ENCODE peak calls at places on chromosomes 4 and X, in eight cellular contexts. L is hepatic stellate cell; K is EL; C is chondrocyte; B is cardiac septum; F is WTC11; M is NCI-H345; G is naive thymus-derived CD4-positive, alpha-beta T cell. A is an unnamed sample.

GRCh38 chr4:64417974-64418373 is 8.7 kb upstream of the TECRL start:
- DNase-seq in G (no peak), B (no peak), M (no peak), L (no peak), C (no peak), F (no peak), K (no peak), A (peak; percentile 3)

GRCh38 chrX:104430720-104431119 is 135.3 kb upstream of the IL1RAPL2 start:
- DNase-seq in L (no peak), K (no peak), G (no peak), B (no peak), F (no peak), C (no peak), M (no peak), A (no peak)

GRCh38 chr4:56681158-56681848 is at the start of gene HOPX:
- DNase-seq in C (no peak), G (no peak), B (no peak), F (no peak), L (no peak), K (no peak), M (peak; percentile 54), A (peak; percentile 34)

GRCh38 chr4:183831689-183832088 is 73.4 kb upstream of the STOX2 start:
- DNase-seq in G (no peak), K (no peak), L (no peak), M (no peak), C (no peak), B (no peak), F (no peak), A (no peak)

GRCh38 chr4:1449833-1450741 is 43.8 kb upstream of the NKX1-1 start:
- DNase-seq in K (no peak), F (no peak), G (no peak), L (no peak), M (no peak), B (peak; percentile 71), C (peak; percentile 84), A (no peak)

GRCh38 chrX:107738272-107738671 is 37.3 kb downstream of the TSC22D3 start:
- DNase-seq in C (no peak), L (no peak), G (no peak), B (no peak), K (no peak), M (no peak), F (no peak), A (no peak)

GRCh38 chr4:106914223-106914622 is 121.9 kb downstream of the DKK2 start:
- DNase-seq in C (no peak), F (no peak), G (no peak), M (no peak), K (no peak), B (no peak), L (no peak), A (no peak)

GRCh38 chr4:185542626-185543336 is 7.5 kb upstream of the PDLIM3 start:
- DNase-seq in C (no peak), B (peak; percentile 80), K (no peak), M (no peak), G (no peak), F (no peak), L (no peak), A (no peak)

GRCh38 chr4:2138846-2139500 is 79.8 kb downstream of the NAT8L start:
- DNase-seq in M (no peak), F (no peak), C (no peak), G (no peak), B (no peak), K (no peak), L (no peak), A (no peak)

GRCh38 chr4:24042094-24042493 is 152.2 kb upstream of the PPARGC1A start:
- DNase-seq in K (peak; percentile 93), G (no peak), F (no peak), C (no peak), L (peak; percentile 48), M (no peak), B (no peak), A (no peak)

GRCh38 chrX:150226223-150226965 is 136.7 kb upstream of the MAMLD1 start:
- DNase-seq in K (no peak), M (no peak), B (no peak), C (no peak), F (no peak), G (no peak), L (no peak), A (no peak)

GRCh38 chr4:26124753-26125236 is 196.0 kb upstream of the RBPJ start:
- DNase-seq in C (no peak), G (no peak), K (peak; percentile 45), M (no peak), L (no peak), B (no peak), F (no peak), A (no peak)

GRCh38 chr4:169491211-169491610 is 121.2 kb downstream of the NEK1 start:
- DNase-seq in K (no peak), F (no peak), C (no peak), L (no peak), M (no peak), G (no peak), B (no peak), A (no peak)

GRCh38 chr4:130640583-130640982 is 1544.6 kb downstream of the C4orf33 start:
- DNase-seq in B (no peak), M (peak; percentile 27), C (no peak), L (no peak), F (no peak), G (no peak), K (no peak), A (no peak)

GRCh38 chrX:13092455-13092941 is 48.1 kb upstream of the FAM9C start:
- DNase-seq in L (no peak), B (no peak), C (no peak), K (no peak), F (no peak), M (no peak), G (peak; percentile 34), A (no peak)

GRCh38 chr4:7876096-7876993 is 63.3 kb downstream of the AFAP1 start:
- DNase-seq in C (no peak), K (peak; percentile 53), M (no peak), B (no peak), F (peak; percentile 54), L (peak; percentile 42), G (no peak), A (no peak)

GRCh38 chr4:162866565-162866964 is 300.1 kb downstream of the NAF1 start:
- DNase-seq in K (no peak), C (no peak), G (no peak), M (no peak), L (no peak), F (no peak), B (no peak), A (no peak)

GRCh38 chr4:81647388-81647787 is 175.7 kb upstream of the RASGEF1B start:
- DNase-seq in B (no peak), G (no peak), F (no peak), L (no peak), K (no peak), C (no peak), M (no peak), A (no peak)

GRCh38 chr4:41882622-41883347 is 52.4 kb upstream of the TMEM33 start:
- DNase-seq in L (peak; percentile 74), B (no peak), M (peak; percentile 33), C (no peak), K (peak; percentile 31), F (peak; percentile 60), G (peak; percentile 39), A (peak; percentile 62)

GRCh38 chrX:53190363-53190960 is 34.5 kb downstream of the KDM5C start:
- DNase-seq in G (no peak), F (peak; percentile 56), L (no peak), C (no peak), M (no peak), B (no peak), K (no peak), A (no peak)